ENCODE peak calls at places on chromosomes 6 and 20, in nine cellular contexts. One of them, this sample, is unnamed.

GRCh38 chr20:56343861-56344381 is 14.9 kb upstream of the FAM210B start:
- DNase-seq in left lung: no peak
- DNase-seq in PC-9: peak
- DNase-seq in psoas muscle: no peak
- DNase-seq in cardiac muscle cell: peak
- DNase-seq in CD8-positive, alpha-beta T cell: peak
- DNase-seq in kidney: peak
- DNase-seq in fibroblast of lung: peak
- DNase-seq in stomach: peak
- DNase-seq in this sample: no peak

GRCh38 chr6:31114970-31115849 is 610 bp downstream of the PSORS1C1 start:
- DNase-seq in left lung: no peak
- DNase-seq in PC-9: peak
- DNase-seq in psoas muscle: no peak
- DNase-seq in cardiac muscle cell: no peak
- DNase-seq in CD8-positive, alpha-beta T cell: no peak
- DNase-seq in kidney: peak
- DNase-seq in fibroblast of lung: peak
- DNase-seq in stomach: no peak
- DNase-seq in this sample: no peak

GRCh38 chr20:58852559-58853271 is at the start of gene GNAS:
- DNase-seq in left lung: peak
- DNase-seq in PC-9: peak
- DNase-seq in psoas muscle: peak
- DNase-seq in cardiac muscle cell: peak
- DNase-seq in CD8-positive, alpha-beta T cell: peak
- DNase-seq in kidney: peak
- DNase-seq in fibroblast of lung: peak
- DNase-seq in stomach: no peak
- DNase-seq in this sample: no peak

GRCh38 chr6:85422996-85423395 is 26.9 kb upstream of the NT5E start:
- DNase-seq in left lung: no peak
- DNase-seq in PC-9: no peak
- DNase-seq in psoas muscle: no peak
- DNase-seq in cardiac muscle cell: no peak
- DNase-seq in CD8-positive, alpha-beta T cell: no peak
- DNase-seq in kidney: no peak
- DNase-seq in fibroblast of lung: no peak
- DNase-seq in stomach: no peak
- DNase-seq in this sample: no peak

GRCh38 chr20:49501917-49502316 is 19.4 kb upstream of the KCNB1 start:
- DNase-seq in left lung: no peak
- DNase-seq in PC-9: no peak
- DNase-seq in psoas muscle: peak
- DNase-seq in cardiac muscle cell: no peak
- DNase-seq in CD8-positive, alpha-beta T cell: no peak
- DNase-seq in kidney: no peak
- DNase-seq in fibroblast of lung: peak
- DNase-seq in stomach: no peak
- DNase-seq in this sample: no peak

GRCh38 chr20:63560333-63560805 is 6.4 kb downstream of the FNDC11 start:
- DNase-seq in left lung: no peak
- DNase-seq in PC-9: no peak
- DNase-seq in psoas muscle: no peak
- DNase-seq in cardiac muscle cell: no peak
- DNase-seq in CD8-positive, alpha-beta T cell: peak
- DNase-seq in kidney: no peak
- DNase-seq in fibroblast of lung: no peak
- DNase-seq in stomach: no peak
- DNase-seq in this sample: no peak

GRCh38 chr6:140208286-140208685 is 833.8 kb upstream of the CITED2 start:
- DNase-seq in left lung: no peak
- DNase-seq in PC-9: no peak
- DNase-seq in psoas muscle: no peak
- DNase-seq in cardiac muscle cell: peak
- DNase-seq in CD8-positive, alpha-beta T cell: no peak
- DNase-seq in kidney: no peak
- DNase-seq in fibroblast of lung: peak
- DNase-seq in stomach: no peak
- DNase-seq in this sample: no peak

GRCh38 chr20:53917145-53918009 is 153.0 kb downstream of the BCAS1 start:
- DNase-seq in left lung: peak
- DNase-seq in PC-9: peak
- DNase-seq in psoas muscle: peak
- DNase-seq in cardiac muscle cell: no peak
- DNase-seq in CD8-positive, alpha-beta T cell: no peak
- DNase-seq in kidney: no peak
- DNase-seq in fibroblast of lung: peak
- DNase-seq in stomach: peak
- DNase-seq in this sample: peak

GRCh38 chr6:1129141-1129540 is 182.8 kb upstream of the FOXQ1 start:
- DNase-seq in left lung: no peak
- DNase-seq in PC-9: no peak
- DNase-seq in psoas muscle: no peak
- DNase-seq in cardiac muscle cell: no peak
- DNase-seq in CD8-positive, alpha-beta T cell: no peak
- DNase-seq in kidney: no peak
- DNase-seq in fibroblast of lung: peak
- DNase-seq in stomach: no peak
- DNase-seq in this sample: no peak

GRCh38 chr20:51185861-51186260 is 163.0 kb upstream of the KCNG1 start:
- DNase-seq in left lung: no peak
- DNase-seq in PC-9: no peak
- DNase-seq in psoas muscle: no peak
- DNase-seq in cardiac muscle cell: no peak
- DNase-seq in CD8-positive, alpha-beta T cell: no peak
- DNase-seq in kidney: no peak
- DNase-seq in fibroblast of lung: no peak
- DNase-seq in stomach: no peak
- DNase-seq in this sample: no peak

GRCh38 chr6:3912366-3913076 is 63.3 kb downstream of the FAM50B start:
- DNase-seq in left lung: no peak
- DNase-seq in PC-9: no peak
- DNase-seq in psoas muscle: no peak
- DNase-seq in cardiac muscle cell: no peak
- DNase-seq in CD8-positive, alpha-beta T cell: no peak
- DNase-seq in kidney: no peak
- DNase-seq in fibroblast of lung: no peak
- DNase-seq in stomach: no peak
- DNase-seq in this sample: no peak

GRCh38 chr6:105633814-105634213 is 230.9 kb upstream of the PREP start:
- DNase-seq in left lung: no peak
- DNase-seq in PC-9: no peak
- DNase-seq in psoas muscle: no peak
- DNase-seq in cardiac muscle cell: no peak
- DNase-seq in CD8-positive, alpha-beta T cell: no peak
- DNase-seq in kidney: no peak
- DNase-seq in fibroblast of lung: no peak
- DNase-seq in stomach: no peak
- DNase-seq in this sample: no peak

GRCh38 chr6:111691345-111692225 is 85.9 kb upstream of the TRAF3IP2 start:
- DNase-seq in left lung: no peak
- DNase-seq in PC-9: no peak
- DNase-seq in psoas muscle: peak
- DNase-seq in cardiac muscle cell: peak
- DNase-seq in CD8-positive, alpha-beta T cell: no peak
- DNase-seq in kidney: no peak
- DNase-seq in fibroblast of lung: no peak
- DNase-seq in stomach: no peak
- DNase-seq in this sample: no peak

GRCh38 chr6:17938885-17939284 is 48.5 kb downstream of the KIF13A start:
- DNase-seq in left lung: no peak
- DNase-seq in PC-9: no peak
- DNase-seq in psoas muscle: no peak
- DNase-seq in cardiac muscle cell: no peak
- DNase-seq in CD8-positive, alpha-beta T cell: no peak
- DNase-seq in kidney: no peak
- DNase-seq in fibroblast of lung: peak
- DNase-seq in stomach: no peak
- DNase-seq in this sample: no peak

GRCh38 chr6:3960754-3961361 is 111.7 kb downstream of the FAM50B start:
- DNase-seq in left lung: no peak
- DNase-seq in PC-9: no peak
- DNase-seq in psoas muscle: no peak
- DNase-seq in cardiac muscle cell: no peak
- DNase-seq in CD8-positive, alpha-beta T cell: no peak
- DNase-seq in kidney: no peak
- DNase-seq in fibroblast of lung: peak
- DNase-seq in stomach: no peak
- DNase-seq in this sample: no peak

GRCh38 chr6:74115674-74116073 is 419.7 kb downstream of the CD109 start:
- DNase-seq in left lung: no peak
- DNase-seq in PC-9: no peak
- DNase-seq in psoas muscle: no peak
- DNase-seq in cardiac muscle cell: no peak
- DNase-seq in CD8-positive, alpha-beta T cell: no peak
- DNase-seq in kidney: no peak
- DNase-seq in fibroblast of lung: no peak
- DNase-seq in stomach: no peak
- DNase-seq in this sample: no peak

GRCh38 chr20:51070635-51071034 is 47.7 kb upstream of the KCNG1 start:
- DNase-seq in left lung: no peak
- DNase-seq in PC-9: no peak
- DNase-seq in psoas muscle: no peak
- DNase-seq in cardiac muscle cell: no peak
- DNase-seq in CD8-positive, alpha-beta T cell: no peak
- DNase-seq in kidney: no peak
- DNase-seq in fibroblast of lung: no peak
- DNase-seq in stomach: no peak
- DNase-seq in this sample: no peak

GRCh38 chr6:161438430-161439030 is 164.7 kb upstream of the AGPAT4 start:
- DNase-seq in left lung: no peak
- DNase-seq in PC-9: no peak
- DNase-seq in psoas muscle: no peak
- DNase-seq in cardiac muscle cell: no peak
- DNase-seq in CD8-positive, alpha-beta T cell: no peak
- DNase-seq in kidney: no peak
- DNase-seq in fibroblast of lung: no peak
- DNase-seq in stomach: no peak
- DNase-seq in this sample: no peak

GRCh38 chr6:28585335-28585734 is 59.7 kb downstream of the GPX5 start:
- DNase-seq in left lung: no peak
- DNase-seq in PC-9: no peak
- DNase-seq in psoas muscle: no peak
- DNase-seq in cardiac muscle cell: no peak
- DNase-seq in CD8-positive, alpha-beta T cell: no peak
- DNase-seq in kidney: no peak
- DNase-seq in fibroblast of lung: peak
- DNase-seq in stomach: no peak
- DNase-seq in this sample: no peak
- TF ChIP-seq CTCF in left lung: no peak
- TF ChIP-seq CTCF in PC-9: no peak
- TF ChIP-seq CTCF in psoas muscle: no peak
- TF ChIP-seq CTCF in cardiac muscle cell: peak
- TF ChIP-seq CTCF in CD8-positive, alpha-beta T cell: no peak
- TF ChIP-seq CTCF in kidney: no peak
- TF ChIP-seq CTCF in fibroblast of lung: peak
- TF ChIP-seq CTCF in stomach: no peak
- TF ChIP-seq CTCF in this sample: no peak

DNA sequence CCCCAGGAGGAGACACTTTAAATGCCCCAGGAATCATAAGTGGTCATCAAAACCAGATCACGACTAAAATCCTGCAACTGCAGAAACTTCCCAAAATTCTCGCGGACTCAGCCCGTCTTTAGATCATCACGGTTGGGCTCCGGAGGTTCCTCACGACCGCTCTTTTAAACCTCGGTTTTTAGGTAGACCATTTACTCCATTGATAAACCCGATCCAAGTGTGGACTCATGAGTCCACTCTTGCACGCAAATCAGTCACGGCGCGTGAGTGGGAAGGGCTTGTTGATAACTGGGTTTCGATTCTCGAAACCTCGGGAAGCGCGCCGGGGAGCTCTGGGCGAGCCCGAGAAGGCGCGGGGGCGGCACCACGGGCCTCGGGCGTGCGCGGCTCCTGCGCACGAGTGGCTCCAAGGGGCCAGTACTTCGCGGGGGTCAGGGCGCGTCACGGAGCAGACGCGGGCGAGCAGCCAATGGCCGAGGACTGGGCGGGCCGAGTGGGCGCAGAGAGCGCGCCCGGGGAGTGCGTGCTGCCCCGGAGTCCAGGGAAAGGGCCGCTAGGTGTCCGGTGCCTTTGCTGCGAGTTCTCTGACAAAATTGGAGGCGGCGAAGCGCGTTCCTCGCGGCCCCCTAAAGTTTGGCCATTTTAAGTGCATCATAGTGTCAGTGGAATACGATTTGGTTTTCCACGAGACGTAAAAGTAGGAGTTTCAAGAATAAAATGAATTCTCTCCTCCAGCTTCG is 658 bp upstream of the TENT5A start:
- DNase-seq in left lung: peak
- DNase-seq in PC-9: peak
- DNase-seq in psoas muscle: peak
- DNase-seq in cardiac muscle cell: peak
- DNase-seq in CD8-positive, alpha-beta T cell: peak
- DNase-seq in kidney: peak
- DNase-seq in fibroblast of lung: peak
- DNase-seq in stomach: peak
- DNase-seq in this sample: peak
- H3K27ac ChIP-seq in left lung: peak
- H3K27ac ChIP-seq in PC-9: peak
- H3K27ac ChIP-seq in psoas muscle: peak
- H3K27ac ChIP-seq in cardiac muscle cell: peak
- H3K27ac ChIP-seq in CD8-positive, alpha-beta T cell: peak
- H3K27ac ChIP-seq in kidney: peak
- H3K27ac ChIP-seq in fibroblast of lung: peak
- H3K27ac ChIP-seq in stomach: peak
- H3K27ac ChIP-seq in this sample: peak

GRCh38 chr6:113094781-113095180 is 747.7 kb downstream of the RFPL4B start:
- DNase-seq in left lung: no peak
- DNase-seq in PC-9: no peak
- DNase-seq in psoas muscle: no peak
- DNase-seq in cardiac muscle cell: no peak
- DNase-seq in CD8-positive, alpha-beta T cell: no peak
- DNase-seq in kidney: no peak
- DNase-seq in fibroblast of lung: peak
- DNase-seq in stomach: no peak
- DNase-seq in this sample: no peak
- H3K4me3 ChIP-seq in left lung: no peak
- H3K4me3 ChIP-seq in PC-9: no peak
- H3K4me3 ChIP-seq in psoas muscle: no peak
- H3K4me3 ChIP-seq in cardiac muscle cell: no peak
- H3K4me3 ChIP-seq in CD8-positive, alpha-beta T cell: no peak
- H3K4me3 ChIP-seq in kidney: no peak
- H3K4me3 ChIP-seq in fibroblast of lung: no peak
- H3K4me3 ChIP-seq in stomach: no peak
- H3K4me3 ChIP-seq in this sample: no peak

DNA sequence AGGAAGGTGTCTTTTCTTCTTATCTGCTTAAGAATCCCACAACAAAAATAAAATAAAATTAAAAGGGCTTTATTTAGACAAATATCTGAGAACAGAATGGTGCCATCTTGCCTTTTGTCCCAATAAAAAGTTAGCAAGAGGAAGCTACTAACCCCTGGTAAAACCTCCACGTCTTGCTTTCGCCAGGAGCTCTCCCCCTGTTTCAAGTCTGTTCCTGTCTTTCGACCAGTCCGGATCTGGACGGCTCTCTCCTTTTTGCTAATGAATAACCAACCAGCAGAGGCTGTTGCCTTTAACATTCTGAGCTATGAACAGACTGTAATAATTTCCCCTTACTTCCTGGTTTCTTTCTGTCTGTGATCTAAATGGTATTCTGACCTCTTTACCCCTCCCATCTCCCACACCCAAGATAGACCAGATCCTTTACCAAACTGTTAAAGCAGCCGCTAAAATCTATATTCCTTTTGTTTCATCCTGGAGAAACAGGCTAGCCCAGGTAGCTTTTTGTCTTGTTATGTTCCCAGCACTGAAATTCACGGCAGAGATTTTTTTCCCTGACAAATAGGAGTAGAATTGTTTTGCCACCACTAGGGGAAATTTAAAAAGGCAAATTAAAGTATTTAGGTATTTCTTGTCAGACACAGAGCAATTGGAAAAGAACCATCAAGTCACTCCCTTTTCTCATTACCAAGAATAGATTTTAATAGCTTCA is at the start of gene FRK:
- DNase-seq in left lung: peak
- DNase-seq in PC-9: peak
- DNase-seq in psoas muscle: no peak
- DNase-seq in cardiac muscle cell: no peak
- DNase-seq in CD8-positive, alpha-beta T cell: no peak
- DNase-seq in kidney: no peak
- DNase-seq in fibroblast of lung: no peak
- DNase-seq in stomach: peak
- DNase-seq in this sample: no peak
- TF ChIP-seq CTCF in left lung: peak
- TF ChIP-seq CTCF in PC-9: peak
- TF ChIP-seq CTCF in psoas muscle: peak
- TF ChIP-seq CTCF in cardiac muscle cell: peak
- TF ChIP-seq CTCF in CD8-positive, alpha-beta T cell: no peak
- TF ChIP-seq CTCF in kidney: no peak
- TF ChIP-seq CTCF in fibroblast of lung: peak
- TF ChIP-seq CTCF in stomach: no peak
- TF ChIP-seq CTCF in this sample: peak